ENCODE peak calls at places on chromosomes 7 and 10, in six cellular contexts. One of them, this sample, is unnamed.

GRCh38 chr7:67692425-67692824 is 695.8 kb downstream of the TYW1 start:
- DNase-seq in NCI-H1436: no peak
- DNase-seq in left cardiac atrium: no peak
- DNase-seq in mucosa of descending colon: no peak
- DNase-seq in nucleus accumbens: no peak
- DNase-seq in CD8-positive, alpha-beta T cell: no peak
- DNase-seq in this sample: no peak

GRCh38 chr7:71221549-71221948 is 89.6 kb downstream of the GALNT17 start:
- DNase-seq in mucosa of descending colon: no peak
- DNase-seq in left cardiac atrium: no peak
- DNase-seq in NCI-H1436: no peak
- DNase-seq in CD8-positive, alpha-beta T cell: no peak
- DNase-seq in nucleus accumbens: no peak
- DNase-seq in this sample: no peak

GRCh38 chr10:126905776-126906703 is 812 bp downstream of the DOCK1 start:
- DNase-seq in nucleus accumbens: no peak
- DNase-seq in left cardiac atrium: peak; percentile 50
- DNase-seq in CD8-positive, alpha-beta T cell: no peak
- DNase-seq in mucosa of descending colon: peak; percentile 40
- DNase-seq in NCI-H1436: no peak
- DNase-seq in this sample: peak; percentile 76

GRCh38 chr7:78175744-78176143 is 377.2 kb downstream of the PHTF2 start:
- DNase-seq in left cardiac atrium: no peak
- DNase-seq in CD8-positive, alpha-beta T cell: no peak
- DNase-seq in mucosa of descending colon: no peak
- DNase-seq in nucleus accumbens: no peak
- DNase-seq in NCI-H1436: no peak
- DNase-seq in this sample: no peak

GRCh38 chr7:39464350-39465054 is 101.7 kb upstream of the YAE1 start:
- DNase-seq in left cardiac atrium: no peak
- DNase-seq in NCI-H1436: no peak
- DNase-seq in CD8-positive, alpha-beta T cell: no peak
- DNase-seq in nucleus accumbens: no peak
- DNase-seq in mucosa of descending colon: peak; percentile 14
- DNase-seq in this sample: no peak

GRCh38 chr7:44185729-44186128 is 3.5 kb downstream of the GCK start:
- DNase-seq in mucosa of descending colon: no peak
- DNase-seq in left cardiac atrium: no peak
- DNase-seq in CD8-positive, alpha-beta T cell: no peak
- DNase-seq in nucleus accumbens: no peak
- DNase-seq in NCI-H1436: no peak
- DNase-seq in this sample: no peak

GRCh38 chr7:63040336-63040735 is 958.3 kb upstream of the ZNF722 start:
- DNase-seq in nucleus accumbens: no peak
- DNase-seq in left cardiac atrium: no peak
- DNase-seq in NCI-H1436: no peak
- DNase-seq in CD8-positive, alpha-beta T cell: no peak
- DNase-seq in mucosa of descending colon: no peak
- DNase-seq in this sample: peak; percentile 44

GRCh38 chr10:133008196-133008595 is 65.8 kb upstream of the CFAP46 start:
- DNase-seq in mucosa of descending colon: no peak
- DNase-seq in NCI-H1436: no peak
- DNase-seq in CD8-positive, alpha-beta T cell: no peak
- DNase-seq in nucleus accumbens: no peak
- DNase-seq in left cardiac atrium: no peak
- DNase-seq in this sample: no peak